ENCODE peak calls at places on chromosomes 7 and 10, in six cellular contexts. Y is coronary artery, Q is skeletal muscle cell, X is psoas muscle, Z is left ventricle myocardium inferior, T is transverse colon. I is an unnamed sample.

GRCh38 chr7:74481458-74482324 is 28.0 kb downstream of the GTF2IRD1 start:
- DNase-seq in Z (no peak), Y (no peak), Q (no peak), T (no peak), X (no peak), I (no peak)

GRCh38 chr10:59098387-59098786 is 78.1 kb upstream of the PHYHIPL start:
- DNase-seq in Y (no peak), T (peak), Q (peak), Z (no peak), X (peak), I (no peak)

GRCh38 chr7:44235582-44236332 is 35.0 kb downstream of the YKT6 start:
- DNase-seq in Y (no peak), Q (no peak), X (no peak), Z (no peak), T (no peak), I (no peak)

GRCh38 chr7:129950191-129950940 is 2.4 kb downstream of the UBE2H start:
- DNase-seq in T (no peak), Q (no peak), Y (no peak), X (no peak), Z (no peak), I (no peak)

GRCh38 chr7:100034871-100035510 is 14.6 kb upstream of the ZSCAN21 start:
- DNase-seq in T (no peak), Q (peak), Y (no peak), Z (no peak), X (no peak), I (no peak)

GRCh38 chr10:71769279-71769823 is 4.0 kb downstream of the VSIR start:
- DNase-seq in Y (no peak), Q (no peak), Z (no peak), T (peak), X (no peak), I (no peak)

GRCh38 chr10:86936661-86937501 is 20.5 kb downstream of the MMRN2 start:
- DNase-seq in T (no peak), Y (peak), Q (no peak), X (no peak), Z (no peak), I (no peak)

GRCh38 chr7:80781146-80781545 is 137.7 kb downstream of the SEMA3C start:
- DNase-seq in Y (no peak), Z (no peak), X (no peak), T (no peak), Q (no peak), I (no peak)

GRCh38 chr10:14839305-14839695 is 1.2 kb downstream of the HSPA14 start:
- DNase-seq in Z (no peak), Q (no peak), Y (no peak), X (no peak), T (peak), I (no peak)

GRCh38 chr7:114295522-114295921 is 119.1 kb upstream of the FOXP2 start:
- DNase-seq in Y (no peak), T (no peak), X (no peak), Z (no peak), Q (no peak), I (no peak)

GRCh38 chr7:114293289-114294012 is 121.2 kb upstream of the FOXP2 start:
- DNase-seq in Q (no peak), X (no peak), Y (no peak), T (no peak), Z (no peak), I (no peak)

GRCh38 chr7:114297121-114297520 is 117.5 kb upstream of the FOXP2 start:
- DNase-seq in Q (no peak), X (no peak), Z (no peak), T (no peak), Y (no peak), I (no peak)

GRCh38 chr7:114298011-114298410 is 116.6 kb upstream of the FOXP2 start:
- DNase-seq in Z (no peak), Q (no peak), X (no peak), T (no peak), Y (no peak), I (no peak)

DNA sequence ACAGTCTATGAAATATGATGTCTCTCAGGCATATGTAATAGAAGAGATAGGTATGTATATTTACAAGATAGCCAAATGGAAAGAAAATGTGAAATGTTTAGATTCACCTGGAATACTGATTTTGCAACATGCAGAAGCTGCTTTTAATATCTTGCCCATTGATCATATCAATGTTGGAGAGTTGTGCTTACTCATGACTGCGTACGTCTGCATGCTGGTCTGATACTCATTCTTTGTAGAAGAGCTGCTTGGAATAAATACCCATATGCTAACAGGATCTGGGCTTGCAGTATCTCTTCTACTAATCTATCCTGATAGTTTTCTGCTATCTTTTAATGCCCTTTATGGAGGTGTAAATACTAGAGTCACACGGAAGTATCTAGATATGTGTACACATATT is 120.6 kb upstream of the FOXP2 start:
- DNase-seq in T (no peak), Q (no peak), X (no peak), Y (no peak), Z (no peak), I (no peak)
- H3K4me3 ChIP-seq in T (no peak), Q (no peak), X (no peak), Y (no peak), Z (no peak), I (no peak)

DNA sequence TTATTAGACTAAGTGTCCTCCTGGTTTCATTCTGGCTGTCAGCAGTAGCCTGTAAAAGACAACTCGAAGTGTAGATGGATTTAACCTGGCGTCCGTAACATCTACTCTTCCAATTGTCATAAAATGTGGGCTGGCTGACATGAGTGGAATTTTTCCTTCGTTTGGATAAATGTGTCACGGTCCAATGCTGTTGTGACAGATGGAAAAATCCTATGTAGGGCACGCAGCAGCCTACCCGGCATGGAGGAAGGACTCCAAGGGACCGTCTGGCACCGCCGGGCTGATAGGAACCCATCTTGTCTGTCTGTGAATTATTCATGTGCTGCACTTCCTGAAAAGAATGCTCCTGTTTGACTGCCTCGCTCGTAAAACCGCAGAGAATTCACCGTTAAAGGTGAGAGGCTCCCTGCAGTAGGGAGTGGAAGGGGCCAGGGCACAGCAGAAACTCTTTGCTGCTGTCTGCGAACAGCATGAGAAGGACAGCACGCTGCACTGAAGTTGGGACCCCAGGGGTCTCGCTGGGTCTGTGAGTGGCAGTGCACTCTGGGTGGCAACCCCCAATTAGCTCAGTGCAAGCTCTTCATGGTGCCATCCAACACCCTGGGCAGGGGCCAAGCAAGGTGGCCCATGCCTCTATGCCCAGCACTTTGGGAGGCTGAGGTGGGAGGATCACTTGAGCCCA is 1.6 kb upstream of the ORAI2 start:
- DNase-seq in T (peak), X (no peak), Y (no peak), Q (no peak), Z (no peak), I (no peak)
- H3K4me3 ChIP-seq in T (no peak), X (no peak), Y (no peak), Q (no peak), Z (no peak), I (no peak)

GRCh38 chr7:117972606-117973005 is 99.4 kb upstream of the CTTNBP2 start:
- DNase-seq in T (no peak), Q (no peak), X (no peak), Z (no peak), Y (no peak), I (no peak)
- H3K4me3 ChIP-seq in T (no peak), Q (no peak), X (no peak), Z (no peak), Y (no peak), I (no peak)

DNA sequence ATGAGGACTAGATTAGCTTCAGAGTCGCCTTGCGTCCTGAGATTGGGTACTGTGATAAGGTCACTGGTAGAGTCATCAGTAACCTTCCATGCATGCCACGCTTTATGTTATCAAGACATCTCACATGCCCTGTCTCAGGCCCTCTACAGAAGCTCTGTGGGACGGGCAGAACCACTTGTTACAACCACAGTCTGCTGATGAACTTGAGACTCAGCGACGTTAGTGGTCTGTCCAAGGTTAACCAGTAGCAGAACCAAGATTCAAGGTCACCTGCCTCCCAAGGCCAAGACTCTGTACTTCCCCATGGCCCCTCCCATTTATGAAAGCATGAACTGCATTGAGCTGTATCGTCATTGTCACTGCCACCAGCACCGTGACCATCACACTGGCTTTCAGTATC is 15.0 kb downstream of the IQCE start:
- DNase-seq in Z (no peak), Q (no peak), X (no peak), Y (no peak), T (no peak), I (no peak)
- H3K4me3 ChIP-seq in Z (no peak), Q (no peak), X (no peak), Y (no peak), T (no peak), I (no peak)